ENCODE peak calls at places on chromosomes 12 and 14, in eight cellular contexts. V, I, W, H, Z, N, Y and X are unnamed samples.

GRCh38 chr12:64665506-64665905 is 55.2 kb downstream of the RASSF3 start:
- DNase-seq in W (no peak), V (no peak), H (peak), Y (no peak), N (no peak), Z (peak), I (peak), X (no peak)

GRCh38 chr12:18752280-18752920 is 14.5 kb downstream of the CAPZA3 start:
- DNase-seq in V (peak), H (no peak), Y (peak), N (peak), W (no peak), I (no peak), Z (no peak), X (peak)

GRCh38 chr14:64232095-64232830 is 61.9 kb downstream of the ESR2 start:
- DNase-seq in I (no peak), W (no peak), H (no peak), N (peak), V (peak), Y (peak), Z (no peak), X (no peak)

GRCh38 chr12:63787306-63787705 is 7.6 kb downstream of the RXYLT1 start:
- DNase-seq in Y (no peak), Z (no peak), H (no peak), N (no peak), V (no peak), W (no peak), I (no peak), X (no peak)

GRCh38 chr14:75811862-75812505 is 150.9 kb downstream of the TTLL5 start:
- DNase-seq in I (no peak), N (no peak), H (no peak), Y (no peak), Z (peak), V (no peak), W (peak), X (no peak)

GRCh38 chr14:93068721-93069120 is 47.0 kb downstream of the ITPK1 start:
- DNase-seq in Z (no peak), I (no peak), N (no peak), V (no peak), H (no peak), Y (no peak), W (no peak), X (no peak)

GRCh38 chr14:101111620-101112290 is 208.2 kb upstream of the RTL1 start:
- DNase-seq in I (peak), V (peak), H (no peak), W (no peak), N (no peak), Z (no peak), Y (no peak), X (no peak)

GRCh38 chr14:73325630-73326299 is 88.5 kb downstream of the PAPLN start:
- DNase-seq in W (no peak), I (no peak), Z (no peak), H (no peak), Y (no peak), N (no peak), V (no peak), X (no peak)

GRCh38 chr12:128116537-128116936 is 150.4 kb upstream of the TMEM132C start:
- DNase-seq in H (no peak), W (no peak), N (no peak), V (no peak), Z (no peak), Y (no peak), I (no peak), X (no peak)

GRCh38 chr12:26686438-26686837 is 146.6 kb downstream of the ITPR2 start:
- DNase-seq in I (no peak), Y (no peak), H (no peak), N (no peak), Z (peak), V (no peak), W (no peak), X (no peak)

GRCh38 chr12:15186593-15186992 is 34.6 kb downstream of the RERG start:
- DNase-seq in W (no peak), I (no peak), Z (peak), Y (no peak), H (no peak), N (no peak), V (peak), X (no peak)

GRCh38 chr12:131869871-131870418 is 24.5 kb upstream of the ULK1 start:
- DNase-seq in V (no peak), Y (no peak), Z (peak), N (peak), W (peak), I (no peak), H (no peak), X (peak)

GRCh38 chr12:121534495-121535148 is 46.2 kb downstream of the KDM2B start:
- DNase-seq in V (no peak), I (no peak), N (no peak), H (peak), Z (peak), Y (no peak), W (no peak), X (no peak)

GRCh38 chr12:106696071-106696470 is 78.4 kb upstream of the RIC8B start:
- DNase-seq in Y (no peak), W (no peak), H (no peak), Z (no peak), I (no peak), V (no peak), N (no peak), X (no peak)

GRCh38 chr12:70535896-70536374 is 101.3 kb downstream of the PTPRB start:
- DNase-seq in Z (no peak), N (no peak), I (no peak), W (no peak), V (peak), Y (no peak), H (no peak), X (no peak)

GRCh38 chr14:75978249-75978731 is 3.5 kb downstream of the TGFB3 start:
- DNase-seq in N (no peak), Z (no peak), H (no peak), V (no peak), W (no peak), Y (no peak), I (no peak), X (no peak)

GRCh38 chr14:76904740-76905569 is 78.7 kb downstream of the LRRC74A start:
- DNase-seq in H (peak), W (peak), Z (peak), I (no peak), Y (peak), V (peak), N (peak), X (peak)

GRCh38 chr14:61566537-61567225 is 128.6 kb upstream of the HIF1A start:
- DNase-seq in N (peak), V (no peak), Y (no peak), Z (no peak), H (no peak), I (no peak), W (no peak), X (peak)

GRCh38 chr14:103737432-103738045 is 21.9 kb downstream of the ZFYVE21 start:
- DNase-seq in W (no peak), Y (no peak), Z (no peak), V (no peak), I (no peak), H (no peak), N (no peak), X (no peak)

GRCh38 chr14:24513009-24513408 is 4.9 kb upstream of the CMA1 start:
- DNase-seq in W (no peak), N (no peak), I (no peak), Z (peak), V (no peak), H (no peak), Y (no peak), X (no peak)

GRCh38 chr12:122891661-122892525 is 4.0 kb downstream of the VPS37B start:
- DNase-seq in W (no peak), H (no peak), I (peak), V (peak), Y (peak), Z (no peak), N (peak), X (peak)

GRCh38 chr12:8562310-8562709 is 21.6 kb upstream of the CLEC4E start:
- DNase-seq in H (no peak), N (no peak), Z (no peak), Y (no peak), W (no peak), I (no peak), V (no peak), X (no peak)

GRCh38 chr12:58443273-58443980 is 476.9 kb downstream of the LRIG3 start:
- DNase-seq in Y (no peak), N (peak), V (peak), Z (peak), H (no peak), W (no peak), I (peak), X (no peak)

GRCh38 chr14:74241611-74242005 is 2.4 kb downstream of the VSX2 start:
- DNase-seq in Y (no peak), V (no peak), Z (no peak), I (no peak), W (no peak), H (no peak), N (no peak), X (no peak)

GRCh38 chr12:2481346-2481745 is 313.4 kb upstream of the FKBP4 start:
- DNase-seq in W (no peak), N (no peak), H (no peak), V (no peak), Z (no peak), I (no peak), Y (no peak), X (no peak)

GRCh38 chr12:23014749-23015148 is 389.8 kb downstream of the ETNK1 start:
- DNase-seq in V (no peak), Y (peak), Z (no peak), W (no peak), I (no peak), N (no peak), H (no peak), X (no peak)

GRCh38 chr14:29045237-29045636 is 278.6 kb downstream of the FOXG1 start:
- DNase-seq in H (no peak), V (no peak), Y (no peak), W (no peak), N (no peak), Z (no peak), I (no peak), X (no peak)

GRCh38 chr12:62640910-62641448 is 174.4 kb downstream of the MON2 start:
- DNase-seq in H (no peak), Y (no peak), I (no peak), W (no peak), Z (peak), N (peak), V (no peak), X (no peak)

GRCh38 chr14:38839743-38840375 is 263.2 kb downstream of the SEC23A start:
- DNase-seq in V (no peak), N (no peak), Z (no peak), W (no peak), Y (no peak), I (peak), H (no peak), X (no peak)

GRCh38 chr12:58364389-58365086 is 423.2 kb downstream of the ATP23 start:
- DNase-seq in V (no peak), Y (peak), H (no peak), I (no peak), W (no peak), Z (no peak), N (peak), X (peak)

GRCh38 chr14:51855234-51855633 is 5.2 kb upstream of the GNG2 start:
- DNase-seq in V (peak), H (no peak), I (no peak), N (peak), Y (no peak), Z (peak), W (no peak), X (no peak)

GRCh38 chr12:26158078-26158764 is 33.4 kb upstream of the BHLHE41 start:
- DNase-seq in H (no peak), Z (no peak), W (no peak), I (no peak), N (no peak), V (no peak), Y (no peak), X (no peak)